ENCODE peak calls at places on chromosomes 3 and 15, in ten cellular contexts. Q is upper lobe of right lung; U is CD4-positive, alpha-beta T cell; C is H9; I is neural progenitor cell; N is lower lobe of right lung; M is pancreas; S is esophagus squamous epithelium; G is colonic mucosa; H is MM.1S. L is an unnamed sample. For H3K9me3, the result is how much of the 10 kb centered on the place peaks cover.

GRCh38 chr3:31356941-31357340 is 175.8 kb upstream of the STT3B start:
- DNase-seq in Q (peak), U (no peak), C (peak), I (no peak), N (peak), M (no peak), S (no peak), G (no peak), H (no peak), L (no peak)

GRCh38 chr3:160473233-160473632 is 23.6 kb upstream of the TRIM59 start:
- DNase-seq in Q (no peak), U (no peak), C (no peak), I (no peak), N (no peak), M (no peak), S (no peak), G (no peak), H (no peak), L (no peak)

GRCh38 chr3:194121881-194122280 is 14.1 kb upstream of the HES1 start:
- DNase-seq in Q (no peak), U (no peak), C (no peak), I (no peak), N (no peak), M (no peak), S (no peak), G (no peak), H (no peak), L (no peak)

GRCh38 chr15:78229431-78230406 is 4.6 kb downstream of the ACSBG1 start:
- DNase-seq in Q (no peak), U (no peak), C (no peak), I (no peak), N (no peak), M (no peak), S (no peak), G (no peak), H (no peak), L (no peak)

GRCh38 chr3:60192297-60193114 is 1058.7 kb downstream of the FHIT start:
- DNase-seq in Q (no peak), U (no peak), C (no peak), I (no peak), N (no peak), M (no peak), S (no peak), G (no peak), H (no peak), L (no peak)

GRCh38 chr3:135458539-135458938 is 507.0 kb upstream of the PPP2R3A start:
- DNase-seq in Q (no peak), U (no peak), C (no peak), I (no peak), N (no peak), M (no peak), S (no peak), G (no peak), H (no peak), L (no peak)

GRCh38 chr3:153144779-153145178 is 17.2 kb upstream of the RAP2B start:
- DNase-seq in Q (no peak), U (no peak), C (no peak), I (no peak), N (no peak), M (no peak), S (no peak), G (no peak), H (no peak), L (no peak)

GRCh38 chr15:101255066-101255415 is 3.2 kb upstream of the CHSY1 start:
- DNase-seq in Q (no peak), U (no peak), C (no peak), I (no peak), N (no peak), M (no peak), S (no peak), G (no peak), H (no peak), L (no peak)

GRCh38 chr3:169308654-169309325 is 354.7 kb downstream of the MECOM start:
- DNase-seq in Q (no peak), U (no peak), C (no peak), I (no peak), N (no peak), M (no peak), S (no peak), G (no peak), H (no peak), L (no peak)

GRCh38 chr3:171049831-171050444 is 23.4 kb upstream of the SLC2A2 start:
- DNase-seq in Q (peak), U (peak), C (peak), I (peak), N (peak), M (peak), S (no peak), G (peak), H (peak), L (peak)

GRCh38 chr15:95247068-95247984 is 1016.0 kb downstream of the MCTP2 start:
- DNase-seq in Q (no peak), U (no peak), C (no peak), I (no peak), N (no peak), M (no peak), S (no peak), G (no peak), H (no peak), L (no peak)

GRCh38 chr3:45676248-45677044 is 12.8 kb upstream of the SACM1L start:
- DNase-seq in Q (no peak), U (no peak), C (no peak), I (no peak), N (no peak), M (no peak), S (no peak), G (no peak), H (no peak), L (no peak)

GRCh38 chr15:88648357-88649214 is 9.8 kb downstream of the ISG20 start:
- DNase-seq in Q (no peak), U (no peak), C (no peak), I (no peak), N (no peak), M (peak), S (no peak), G (peak), H (no peak), L (no peak)

GRCh38 chr3:190155752-190156151 is 35.1 kb upstream of the P3H2 start:
- DNase-seq in Q (no peak), U (no peak), C (no peak), I (no peak), N (no peak), M (no peak), S (no peak), G (peak), H (no peak), L (no peak)

GRCh38 chr3:69282191-69282590 is 103.7 kb downstream of the FRMD4B start:
- DNase-seq in Q (no peak), U (no peak), C (no peak), I (no peak), N (no peak), M (no peak), S (no peak), G (no peak), H (no peak), L (no peak)

GRCh38 chr3:108494862-108495531 is 15.4 kb downstream of the MYH15 start:
- DNase-seq in Q (no peak), U (no peak), C (no peak), I (no peak), N (no peak), M (no peak), S (no peak), G (no peak), H (no peak), L (no peak)

GRCh38 chr15:101017041-101017754 is 98.0 kb downstream of the LRRK1 start:
- DNase-seq in Q (no peak), U (no peak), C (peak), I (peak), N (no peak), M (no peak), S (no peak), G (peak), H (no peak), L (no peak)

GRCh38 chr15:45522931-45523331 is 376 bp upstream of the SLC30A4 start:
- DNase-seq in Q (no peak), U (no peak), C (peak), I (no peak), N (no peak), M (no peak), S (no peak), G (no peak), H (peak), L (no peak)

GRCh38 chr3:78258798-78259197 is 1218.9 kb downstream of the ROBO2 start:
- DNase-seq in Q (no peak), U (no peak), C (no peak), I (no peak), N (no peak), M (no peak), S (no peak), G (no peak), H (no peak), L (no peak)

GRCh38 chr15:83312046-83312445 is 27.6 kb upstream of the BNC1 start:
- DNase-seq in Q (no peak), U (no peak), C (no peak), I (no peak), N (no peak), M (no peak), S (no peak), G (no peak), H (no peak), L (no peak)

GRCh38 chr3:133591271-133591742 is 17.8 kb downstream of the CDV3 start:
- DNase-seq in Q (no peak), U (no peak), C (no peak), I (no peak), N (no peak), M (no peak), S (no peak), G (no peak), H (no peak), L (no peak)

GRCh38 chr3:155847993-155848392 is 6.2 kb downstream of the SLC33A1 start:
- DNase-seq in Q (no peak), U (no peak), C (no peak), I (no peak), N (no peak), M (no peak), S (no peak), G (no peak), H (no peak), L (no peak)

GRCh38 chr15:98649621-98649995 is 1.3 kb downstream of the IGF1R start:
- DNase-seq in Q (peak), U (peak), C (no peak), I (peak), N (peak), M (peak), S (no peak), G (peak), H (peak), L (no peak)

GRCh38 chr15:60912984-60913697 is 316.0 kb downstream of the RORA start:
- DNase-seq in Q (no peak), U (no peak), C (no peak), I (no peak), N (no peak), M (peak), S (no peak), G (no peak), H (no peak), L (no peak)

GRCh38 chr15:61426466-61426865 is 197.4 kb upstream of the RORA start:
- DNase-seq in Q (no peak), U (no peak), C (no peak), I (no peak), N (no peak), M (no peak), S (no peak), G (no peak), H (no peak), L (no peak)

GRCh38 chr15:69920232-69920631 is 177.5 kb downstream of the TLE3 start:
- DNase-seq in Q (no peak), U (no peak), C (peak), I (peak), N (no peak), M (no peak), S (no peak), G (no peak), H (no peak), L (no peak)

GRCh38 chr15:69926721-69927120 is 171.0 kb downstream of the TLE3 start:
- DNase-seq in Q (no peak), U (no peak), C (peak), I (no peak), N (no peak), M (no peak), S (no peak), G (no peak), H (no peak), L (no peak)

GRCh38 chr15:69926011-69926410 is 171.7 kb downstream of the TLE3 start:
- DNase-seq in Q (no peak), U (no peak), C (peak), I (no peak), N (no peak), M (no peak), S (no peak), G (no peak), H (no peak), L (no peak)

GRCh38 chr15:69921626-69922624 is 175.8 kb downstream of the TLE3 start:
- DNase-seq in Q (no peak), U (no peak), C (peak), I (no peak), N (no peak), M (no peak), S (no peak), G (no peak), H (no peak), L (no peak)

DNA sequence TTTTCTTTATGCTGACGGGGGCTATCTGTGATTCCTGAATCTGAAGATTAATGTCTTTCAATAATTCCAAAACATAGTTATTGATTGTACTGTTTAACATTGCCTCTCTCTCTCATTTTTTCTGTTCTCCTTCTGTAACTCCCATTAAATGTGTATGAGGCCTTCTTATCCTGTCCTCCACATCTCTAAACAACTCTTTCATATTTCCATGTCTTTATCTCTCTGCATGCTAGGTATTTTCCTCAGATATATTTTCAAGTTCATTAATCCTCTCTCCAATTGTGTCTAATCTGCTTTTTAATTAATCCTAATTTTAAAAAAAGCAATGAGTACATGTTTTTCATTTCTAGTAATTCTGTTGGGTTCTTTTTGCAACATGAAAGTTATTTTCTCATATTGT is 173.2 kb downstream of the TLE3 start:
- DNase-seq in Q (no peak), U (no peak), C (no peak), I (no peak), N (no peak), M (no peak), S (no peak), G (no peak), H (no peak), L (no peak)
- H3K9me3 ChIP-seq in Q (under half), U (under half), C (under half), I (under half), N (under half), M (under half), S (under half), G (under half), H (under half), L (under half)

DNA sequence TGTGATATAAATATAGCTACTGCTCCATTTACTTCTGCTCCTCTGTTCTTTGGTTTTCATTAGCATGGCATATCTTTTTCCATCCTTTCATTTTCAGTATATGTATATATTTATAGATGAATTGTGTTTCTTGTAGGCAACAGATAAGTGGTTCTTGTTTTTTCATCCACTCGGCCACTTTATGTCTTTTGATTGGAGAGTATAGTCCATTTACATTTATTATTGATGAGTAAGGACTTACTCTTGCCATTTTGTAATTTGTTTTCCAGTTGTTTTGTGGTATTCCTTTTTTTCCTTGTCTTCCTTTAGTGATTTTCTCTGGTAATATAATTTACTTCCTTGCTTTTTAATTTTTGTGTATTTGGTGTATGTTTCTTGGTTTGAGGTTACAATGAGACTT is 26.8 kb upstream of the COPB2 start:
- DNase-seq in Q (no peak), U (no peak), C (no peak), I (no peak), N (no peak), M (no peak), S (no peak), G (no peak), H (no peak), L (no peak)
- H3K9me3 ChIP-seq in Q (under half), U (under half), C (under half), I (under half), N (under half), M (under half), S (under half), G (under half), H (under half), L (under half)

DNA sequence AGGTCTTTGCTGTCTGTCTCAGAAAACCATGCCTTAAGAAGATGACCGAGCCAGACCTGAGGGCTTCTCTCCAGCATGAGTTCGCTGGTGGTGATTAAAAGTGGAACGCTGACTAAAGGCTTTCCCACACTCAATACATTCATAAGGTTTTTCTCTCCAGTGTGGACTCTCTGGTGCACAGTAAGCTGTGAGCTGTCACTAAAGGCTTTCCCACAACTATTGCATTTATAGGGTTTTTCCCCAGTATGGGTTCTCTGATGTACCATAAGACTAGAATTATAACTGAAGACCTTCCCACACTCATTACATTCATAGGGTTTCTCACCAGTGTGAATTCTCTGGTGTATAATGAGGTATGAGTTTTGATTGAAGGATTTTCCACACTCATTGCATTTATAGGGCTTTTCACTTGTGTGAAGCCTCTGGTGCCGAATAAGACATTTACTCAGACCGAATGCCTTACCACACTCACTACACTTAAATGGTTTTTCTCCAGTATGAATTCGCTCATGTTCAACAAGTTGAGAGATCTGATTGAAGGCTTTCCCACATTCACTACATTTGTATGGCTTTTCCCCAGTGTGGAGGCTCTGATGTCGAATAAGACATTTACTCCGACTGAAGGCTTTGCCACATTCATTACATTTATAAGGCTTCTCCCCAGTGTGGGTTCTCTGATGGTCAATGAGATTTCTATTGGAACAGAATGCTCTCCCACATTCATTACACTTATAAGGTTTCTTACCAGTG is 21.9 kb upstream of the ZNF445 start:
- DNase-seq in Q (no peak), U (no peak), C (no peak), I (no peak), N (no peak), M (no peak), S (no peak), G (no peak), H (no peak), L (no peak)
- H3K9me3 ChIP-seq in Q (under half), U (half or more), C (under half), I (under half), N (half or more), M (under half), S (under half), G (under half), H (under half), L (under half)

GRCh38 chr15:26620528-26620927 is 152.3 kb downstream of the GABRB3 start:
- DNase-seq in Q (no peak), U (no peak), C (no peak), I (no peak), N (no peak), M (no peak), S (no peak), G (no peak), H (no peak), L (no peak)

GRCh38 chr15:26615188-26615926 is 157.5 kb downstream of the GABRB3 start:
- DNase-seq in Q (no peak), U (no peak), C (no peak), I (no peak), N (no peak), M (no peak), S (no peak), G (no peak), H (no peak), L (no peak)

GRCh38 chr15:26614734-26615133 is 158.1 kb downstream of the GABRB3 start:
- DNase-seq in Q (no peak), U (no peak), C (no peak), I (no peak), N (no peak), M (no peak), S (no peak), G (no peak), H (no peak), L (no peak)

DNA sequence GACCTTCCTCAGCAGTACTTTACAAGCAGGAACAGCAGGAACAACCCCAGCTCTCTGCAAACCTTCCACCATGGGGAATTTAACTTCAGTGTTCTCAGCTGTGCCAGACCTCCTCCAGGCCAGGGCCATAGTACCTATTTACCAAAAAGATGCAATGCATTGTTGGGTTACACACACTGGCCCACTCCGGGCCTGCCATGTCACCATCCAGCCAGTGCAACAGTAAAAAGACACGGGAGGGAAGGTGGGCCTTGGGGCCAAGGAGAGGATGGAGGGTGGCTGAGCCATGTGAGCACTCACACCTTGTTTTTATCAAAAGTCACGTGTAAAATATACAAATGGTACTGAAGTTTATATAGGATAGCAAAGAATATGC is 157.0 kb downstream of the GABRB3 start:
- DNase-seq in Q (no peak), U (no peak), C (no peak), I (no peak), N (no peak), M (no peak), S (no peak), G (no peak), H (no peak), L (no peak)
- H3K9me3 ChIP-seq in Q (under half), U (under half), C (under half), I (under half), N (under half), M (under half), S (under half), G (under half), H (under half), L (under half)

GRCh38 chr3:6671363-6671762 is 189.6 kb upstream of the GRM7 start:
- DNase-seq in Q (no peak), U (no peak), C (no peak), I (no peak), N (no peak), M (no peak), S (no peak), G (no peak), H (no peak), L (no peak)

GRCh38 chr3:6667354-6667753 is 193.6 kb upstream of the GRM7 start:
- DNase-seq in Q (no peak), U (no peak), C (no peak), I (no peak), N (no peak), M (no peak), S (no peak), G (no peak), H (no peak), L (no peak)
- H3K9me3 ChIP-seq in Q (under half), U (under half), C (under half), I (under half), N (under half), M (under half), S (under half), G (under half), H (under half), L (under half)

GRCh38 chr15:81776961-81777360 is 268.9 kb downstream of the MEX3B start:
- DNase-seq in Q (no peak), U (no peak), C (no peak), I (no peak), N (no peak), M (no peak), S (no peak), G (no peak), H (no peak), L (no peak)

GRCh38 chr15:81768773-81769172 is 277.0 kb downstream of the MEX3B start:
- DNase-seq in Q (no peak), U (no peak), C (no peak), I (no peak), N (no peak), M (no peak), S (no peak), G (no peak), H (no peak), L (no peak)

GRCh38 chr15:81777546-81777945 is 268.3 kb downstream of the MEX3B start:
- DNase-seq in Q (no peak), U (no peak), C (no peak), I (no peak), N (no peak), M (no peak), S (no peak), G (no peak), H (no peak), L (no peak)

GRCh38 chr15:81779181-81779580 is 266.6 kb downstream of the MEX3B start:
- DNase-seq in Q (no peak), U (no peak), C (no peak), I (no peak), N (no peak), M (no peak), S (no peak), G (no peak), H (no peak), L (no peak)

GRCh38 chr15:81774309-81774708 is 271.5 kb downstream of the MEX3B start:
- DNase-seq in Q (no peak), U (no peak), C (no peak), I (no peak), N (no peak), M (no peak), S (no peak), G (no peak), H (no peak), L (no peak)
- H3K9me3 ChIP-seq in Q (under half), U (under half), C (under half), I (under half), N (under half), M (under half), S (under half), G (under half), H (under half), L (under half)